ENCODE peak calls at places on chromosomes 16 and 17, in four cellular contexts. One of them, this sample, is unnamed.

GRCh38 chr17:73230088-73230487 is 31.6 kb downstream of the CPSF4L start:
- DNase-seq in choroid plexus epithelial cell: no peak
- DNase-seq in nephron progenitor cell: no peak
- DNase-seq in IMR-90: no peak
- DNase-seq in this sample: no peak

GRCh38 chr17:50638572-50638850 is 3.8 kb downstream of the ABCC3 start:
- DNase-seq in choroid plexus epithelial cell: peak; percentile 24
- DNase-seq in nephron progenitor cell: no peak
- DNase-seq in IMR-90: peak; percentile 50
- DNase-seq in this sample: no peak

GRCh38 chr16:79528281-79528680 is 72.3 kb downstream of the MAF start:
- DNase-seq in nephron progenitor cell: no peak
- DNase-seq in IMR-90: no peak
- DNase-seq in choroid plexus epithelial cell: no peak
- DNase-seq in this sample: no peak

GRCh38 chr16:1941162-1941923 is 1.7 kb downstream of the MSRB1 start:
- DNase-seq in nephron progenitor cell: no peak
- DNase-seq in choroid plexus epithelial cell: peak; percentile 40
- DNase-seq in IMR-90: no peak
- DNase-seq in this sample: peak; percentile 60

GRCh38 chr17:41655611-41656111 is 31.3 kb upstream of the KRT17 start:
- DNase-seq in choroid plexus epithelial cell: no peak
- DNase-seq in nephron progenitor cell: peak; percentile 75
- DNase-seq in IMR-90: no peak
- DNase-seq in this sample: peak; percentile 68

GRCh38 chr17:17170346-17170976 is 35.7 kb downstream of the PLD6 start:
- DNase-seq in nephron progenitor cell: no peak
- DNase-seq in choroid plexus epithelial cell: no peak
- DNase-seq in IMR-90: peak; percentile 21
- DNase-seq in this sample: no peak

GRCh38 chr17:5758651-5759050 is 174.3 kb upstream of the NLRP1 start:
- DNase-seq in choroid plexus epithelial cell: peak; percentile 59
- DNase-seq in nephron progenitor cell: no peak
- DNase-seq in IMR-90: peak; percentile 28
- DNase-seq in this sample: no peak

GRCh38 chr17:63838586-63839184 is 3.8 kb downstream of the SMARCD2 start:
- DNase-seq in nephron progenitor cell: no peak
- DNase-seq in IMR-90: peak; percentile 45
- DNase-seq in choroid plexus epithelial cell: peak; percentile 77
- DNase-seq in this sample: peak; percentile 37

GRCh38 chr17:68512967-68513474 is 791 bp downstream of the PRKAR1A start:
- DNase-seq in nephron progenitor cell: no peak
- DNase-seq in choroid plexus epithelial cell: peak; percentile 59
- DNase-seq in IMR-90: peak; percentile 43
- DNase-seq in this sample: peak; percentile 28

GRCh38 chr17:71824671-71825070 is 296.1 kb upstream of the SOX9 start:
- DNase-seq in nephron progenitor cell: no peak
- DNase-seq in IMR-90: no peak
- DNase-seq in choroid plexus epithelial cell: no peak
- DNase-seq in this sample: no peak

GRCh38 chr16:3051489-3051888 is 5.1 kb downstream of the MMP25 start:
- DNase-seq in IMR-90: no peak
- DNase-seq in nephron progenitor cell: no peak
- DNase-seq in choroid plexus epithelial cell: no peak
- DNase-seq in this sample: no peak

GRCh38 chr16:71460246-71460645 is 1.8 kb downstream of the ZNF23 start:
- DNase-seq in choroid plexus epithelial cell: peak; percentile 80
- DNase-seq in IMR-90: peak; percentile 88
- DNase-seq in nephron progenitor cell: no peak
- DNase-seq in this sample: no peak

GRCh38 chr17:47265983-47266541 is 12.4 kb downstream of the ITGB3 start:
- DNase-seq in choroid plexus epithelial cell: peak; percentile 50
- DNase-seq in IMR-90: peak; percentile 71
- DNase-seq in nephron progenitor cell: no peak
- DNase-seq in this sample: no peak

GRCh38 chr16:86027366-86028126 is 128.6 kb downstream of the IRF8 start:
- DNase-seq in choroid plexus epithelial cell: no peak
- DNase-seq in IMR-90: no peak
- DNase-seq in nephron progenitor cell: no peak
- DNase-seq in this sample: no peak

GRCh38 chr17:77316191-77316641 is 175.4 kb downstream of the SEC14L1 start:
- DNase-seq in nephron progenitor cell: no peak
- DNase-seq in choroid plexus epithelial cell: peak; percentile 81
- DNase-seq in IMR-90: peak; percentile 77
- DNase-seq in this sample: peak; percentile 17

DNA sequence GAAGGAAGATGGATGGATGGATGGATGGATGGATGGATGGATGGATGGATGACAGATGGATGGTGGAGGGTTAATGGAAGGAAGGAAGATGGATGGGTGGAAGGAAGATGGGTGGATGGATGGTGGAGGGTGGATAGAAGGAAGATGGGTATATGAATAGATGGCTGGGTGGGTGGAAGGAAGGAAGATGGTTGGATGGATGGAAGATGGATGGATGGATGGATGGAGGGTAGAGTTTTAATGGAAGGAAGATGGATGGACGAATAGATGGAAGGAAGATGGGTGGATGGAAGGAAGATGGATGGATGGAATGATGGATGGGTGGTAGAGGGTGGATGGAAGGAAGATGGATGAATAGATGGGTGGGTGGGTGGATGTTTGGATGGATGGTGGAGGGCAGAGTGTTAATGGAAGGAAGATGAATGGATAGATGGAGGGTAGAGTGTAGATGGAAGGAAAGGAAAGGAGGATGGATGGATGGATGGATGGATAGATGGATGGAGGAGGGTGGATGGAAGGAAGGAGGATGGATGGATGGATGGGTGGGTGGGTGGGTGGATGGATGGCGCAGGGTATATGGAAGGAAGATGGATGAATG is 22.1 kb downstream of the MLYCD start:
- DNase-seq in choroid plexus epithelial cell: no peak
- DNase-seq in IMR-90: no peak
- DNase-seq in nephron progenitor cell: no peak
- DNase-seq in this sample: no peak
- TF ChIP-seq CTCF in choroid plexus epithelial cell: no peak
- TF ChIP-seq CTCF in IMR-90: no peak
- TF ChIP-seq CTCF in nephron progenitor cell: no peak
- TF ChIP-seq CTCF in this sample: no peak

GRCh38 chr16:66691234-66691633 is 5.3 kb downstream of the CMTM4 start:
- DNase-seq in choroid plexus epithelial cell: no peak
- DNase-seq in nephron progenitor cell: no peak
- DNase-seq in IMR-90: no peak
- DNase-seq in this sample: no peak

GRCh38 chr16:66692341-66692740 is 4.2 kb downstream of the CMTM4 start:
- DNase-seq in choroid plexus epithelial cell: no peak
- DNase-seq in IMR-90: no peak
- DNase-seq in nephron progenitor cell: no peak
- DNase-seq in this sample: no peak

GRCh38 chr16:66689282-66689681 is 7.3 kb downstream of the CMTM4 start:
- DNase-seq in choroid plexus epithelial cell: no peak
- DNase-seq in nephron progenitor cell: no peak
- DNase-seq in IMR-90: no peak
- DNase-seq in this sample: no peak

GRCh38 chr16:66690106-66690847 is 6.3 kb downstream of the CMTM4 start:
- DNase-seq in choroid plexus epithelial cell: no peak
- DNase-seq in IMR-90: no peak
- DNase-seq in nephron progenitor cell: no peak
- DNase-seq in this sample: no peak

DNA sequence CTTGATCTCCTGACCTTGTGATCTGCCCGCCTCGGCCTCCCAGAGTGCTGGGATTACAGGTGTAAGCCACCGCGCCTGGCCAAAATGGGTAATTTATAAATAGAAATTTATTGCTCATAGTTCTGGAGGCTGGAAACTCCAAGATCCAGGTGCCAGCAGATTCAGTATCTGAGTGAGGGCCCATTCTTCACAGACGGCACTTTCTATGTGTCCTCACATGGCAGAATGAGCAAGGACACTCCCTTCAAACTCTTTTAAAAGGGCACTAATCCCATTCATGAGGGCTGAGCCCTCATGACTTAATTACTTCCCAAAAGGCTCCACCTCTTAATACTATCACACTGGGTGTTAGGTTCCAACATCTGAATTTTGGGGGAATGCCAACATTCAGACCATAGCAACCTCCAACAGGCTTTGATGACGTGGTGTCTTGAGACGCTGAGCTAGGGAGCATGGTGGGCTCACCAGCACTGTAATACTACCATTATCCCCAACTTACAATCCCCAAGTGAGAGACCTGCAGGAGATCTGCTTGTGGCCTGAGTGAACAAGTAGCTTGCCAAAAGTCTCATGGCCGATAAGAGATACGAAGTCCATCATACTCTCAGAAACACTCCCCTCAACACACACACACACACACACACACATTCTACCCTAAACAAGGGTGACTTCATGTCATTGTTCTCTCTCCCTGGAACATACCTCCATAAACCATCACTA is 8.5 kb downstream of the CMTM4 start:
- DNase-seq in IMR-90: no peak
- DNase-seq in choroid plexus epithelial cell: peak; percentile 16
- DNase-seq in nephron progenitor cell: no peak
- DNase-seq in this sample: no peak
- TF ChIP-seq CTCF in IMR-90: no peak
- TF ChIP-seq CTCF in choroid plexus epithelial cell: no peak
- TF ChIP-seq CTCF in nephron progenitor cell: no peak
- TF ChIP-seq CTCF in this sample: no peak

DNA sequence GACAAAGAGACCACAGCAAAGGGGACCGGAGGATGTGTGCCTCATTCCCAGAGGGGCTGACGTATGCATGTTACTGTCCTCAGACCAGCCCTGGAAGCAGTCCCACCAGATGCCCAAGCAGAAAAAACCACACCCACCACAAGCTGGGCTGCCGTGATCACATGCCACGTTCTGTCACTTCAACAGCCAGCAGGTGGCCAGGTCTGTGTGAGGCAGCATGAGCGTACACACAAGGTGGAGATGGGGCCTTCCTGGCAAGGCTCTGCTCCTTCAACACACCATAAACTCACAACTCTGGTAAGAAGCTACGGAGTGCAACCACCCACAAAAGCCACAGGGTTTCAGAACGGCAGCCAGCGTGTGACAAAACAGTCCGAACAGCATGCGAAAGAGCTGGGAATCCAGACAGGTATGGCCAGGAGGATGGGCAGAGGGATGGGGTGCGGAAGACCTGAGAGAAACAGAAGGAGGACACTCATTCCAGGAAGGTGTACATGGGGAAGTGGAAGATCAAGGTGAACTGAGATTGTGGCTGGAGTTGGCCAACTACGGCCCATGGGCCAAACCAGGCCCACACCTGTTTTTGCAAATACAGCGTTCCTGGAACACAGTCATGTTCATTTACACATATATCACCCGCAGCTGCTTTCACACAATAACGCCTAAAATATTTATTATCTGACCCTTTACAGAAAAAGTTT is 27.9 kb downstream of the MBTPS1 start:
- DNase-seq in choroid plexus epithelial cell: no peak
- DNase-seq in IMR-90: no peak
- DNase-seq in nephron progenitor cell: no peak
- DNase-seq in this sample: peak; percentile 72
- TF ChIP-seq CTCF in choroid plexus epithelial cell: peak; percentile 16
- TF ChIP-seq CTCF in IMR-90: no peak
- TF ChIP-seq CTCF in nephron progenitor cell: no peak
- TF ChIP-seq CTCF in this sample: peak; percentile 2

DNA sequence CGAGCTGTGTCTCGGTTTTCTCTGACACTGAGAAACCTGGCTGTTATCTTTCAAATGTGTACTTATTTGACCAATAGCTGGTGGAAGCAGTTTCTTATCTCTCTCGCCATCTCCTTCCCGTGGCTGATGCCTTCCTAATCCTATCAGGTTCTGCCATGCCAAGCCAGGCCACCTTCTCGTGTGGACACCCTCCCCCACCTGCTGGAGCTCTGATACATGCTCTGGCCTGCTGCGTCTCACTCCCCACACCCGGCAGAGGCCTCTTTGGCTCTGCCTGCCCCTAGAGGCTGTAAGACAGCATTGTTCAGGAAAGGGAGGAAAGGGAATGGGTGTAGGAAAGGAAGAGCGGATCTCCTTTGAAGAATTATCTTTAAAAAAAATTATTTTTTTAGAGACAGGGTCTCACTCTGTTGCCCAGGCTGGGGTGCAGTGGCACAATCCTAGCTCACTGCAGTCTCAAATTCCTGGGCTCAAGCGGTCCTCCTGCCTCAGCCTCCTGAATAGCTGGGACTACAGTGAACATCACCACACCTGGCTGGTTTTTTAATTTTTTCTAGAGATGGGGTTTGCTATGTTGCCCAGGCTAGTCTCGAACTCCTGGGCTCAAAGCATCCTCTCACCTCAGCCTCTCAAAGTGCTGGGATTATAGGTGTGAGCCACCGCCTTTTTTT is 7.5 kb upstream of the ARMC5 start:
- DNase-seq in IMR-90: peak; percentile 80
- DNase-seq in choroid plexus epithelial cell: peak; percentile 83
- DNase-seq in nephron progenitor cell: peak; percentile 55
- DNase-seq in this sample: peak; percentile 68
- TF ChIP-seq CTCF in IMR-90: peak; percentile 72
- TF ChIP-seq CTCF in choroid plexus epithelial cell: peak; percentile 81
- TF ChIP-seq CTCF in nephron progenitor cell: peak; percentile 60
- TF ChIP-seq CTCF in this sample: peak; percentile 62